ENCODE peak calls at places on chromosomes 6 and 20, in ten cellular contexts. S is nucleus accumbens, X is GM13977, Y is glutamatergic neuron, V is PC-3, M is NCI-H1694 treated with DMSO at 0.1 percent for 48 hours, T is naive B cell, F is upper lobe of right lung, W is hippocampal formation, N is NCI-H1105. C is an unnamed sample.

GRCh38 chr6:40328376-40328987 is 258.7 kb downstream of the LRFN2 start:
- DNase-seq in S (no peak), X (no peak), Y (peak), V (peak), M (peak), T (peak), F (peak), W (no peak), N (peak), C (peak)

GRCh38 chr6:163332575-163332974 is 81.9 kb upstream of the QKI start:
- DNase-seq in S (no peak), X (no peak), Y (no peak), V (no peak), M (no peak), T (no peak), F (no peak), W (no peak), N (no peak), C (no peak)

GRCh38 chr6:53635322-53635721 is 30.2 kb downstream of the KLHL31 start:
- DNase-seq in S (peak), X (no peak), Y (no peak), V (no peak), M (no peak), T (no peak), F (no peak), W (peak), N (no peak), C (peak)

GRCh38 chr20:10508060-10508459 is 73.0 kb downstream of the SLX4IP start:
- DNase-seq in S (no peak), X (no peak), Y (no peak), V (peak), M (no peak), T (no peak), F (no peak), W (no peak), N (no peak), C (no peak)

GRCh38 chr20:49466114-49466912 is 16.2 kb downstream of the KCNB1 start:
- DNase-seq in S (no peak), X (no peak), Y (no peak), V (no peak), M (no peak), T (no peak), F (no peak), W (no peak), N (no peak), C (no peak)

GRCh38 chr6:157158897-157159296 is 164.4 kb downstream of the TMEM242 start:
- DNase-seq in S (no peak), X (no peak), Y (no peak), V (no peak), M (no peak), T (no peak), F (no peak), W (no peak), N (no peak), C (no peak)

GRCh38 chr20:53100476-53100911 is 128.3 kb downstream of the TSHZ2 start:
- DNase-seq in S (no peak), X (no peak), Y (no peak), V (no peak), M (no peak), T (no peak), F (no peak), W (no peak), N (peak), C (no peak)

GRCh38 chr6:84055646-84056045 is 22.1 kb downstream of the MRAP2 start:
- DNase-seq in S (no peak), X (no peak), Y (no peak), V (no peak), M (no peak), T (no peak), F (no peak), W (no peak), N (no peak), C (no peak)

GRCh38 chr6:101398716-101399626 is 5.5 kb downstream of the GRIK2 start:
- DNase-seq in S (peak), X (no peak), Y (peak), V (no peak), M (no peak), T (no peak), F (no peak), W (no peak), N (no peak), C (no peak)

GRCh38 chr20:40966516-40967185 is 62.0 kb upstream of the TOP1 start:
- DNase-seq in S (no peak), X (peak), Y (no peak), V (no peak), M (no peak), T (no peak), F (no peak), W (no peak), N (no peak), C (no peak)

GRCh38 chr6:29227235-29227634 is 56.5 kb downstream of the OR2J2 start:
- DNase-seq in S (no peak), X (no peak), Y (no peak), V (no peak), M (no peak), T (no peak), F (no peak), W (no peak), N (no peak), C (no peak)

GRCh38 chr6:15089569-15090144 is 156.2 kb upstream of the JARID2 start:
- DNase-seq in S (no peak), X (no peak), Y (no peak), V (peak), M (no peak), T (no peak), F (peak), W (no peak), N (peak), C (no peak)

GRCh38 chr20:58308680-58309527 is 611 bp upstream of the RAB22A start:
- DNase-seq in S (peak), X (peak), Y (peak), V (peak), M (no peak), T (peak), F (peak), W (no peak), N (no peak), C (peak)

GRCh38 chr20:37379967-37380828 is 34.3 kb downstream of the SRC start:
- DNase-seq in S (no peak), X (no peak), Y (no peak), V (peak), M (no peak), T (no peak), F (no peak), W (no peak), N (no peak), C (no peak)

GRCh38 chr6:100382767-100383195 is 81.9 kb downstream of the SIM1 start:
- DNase-seq in S (no peak), X (no peak), Y (no peak), V (peak), M (no peak), T (no peak), F (no peak), W (no peak), N (no peak), C (no peak)

GRCh38 chr20:18613553-18613952 is 25.7 kb downstream of the DTD1 start:
- DNase-seq in S (no peak), X (no peak), Y (no peak), V (peak), M (no peak), T (no peak), F (no peak), W (no peak), N (no peak), C (no peak)

GRCh38 chr6:161921602-161922400 is 647.9 kb upstream of the AGPAT4 start:
- DNase-seq in S (no peak), X (no peak), Y (no peak), V (no peak), M (no peak), T (no peak), F (no peak), W (no peak), N (peak), C (no peak)

GRCh38 chr6:14765106-14765505 is 480.8 kb upstream of the JARID2 start:
- DNase-seq in S (no peak), X (no peak), Y (no peak), V (peak), M (no peak), T (no peak), F (no peak), W (no peak), N (no peak), C (no peak)

GRCh38 chr20:19212524-19213502 is at the start of gene SLC24A3:
- DNase-seq in S (peak), X (peak), Y (peak), V (peak), M (peak), T (no peak), F (peak), W (peak), N (peak), C (peak)

GRCh38 chr6:137731960-137732616 is 135.0 kb upstream of the TNFAIP3 start:
- DNase-seq in S (no peak), X (no peak), Y (no peak), V (peak), M (no peak), T (no peak), F (no peak), W (no peak), N (no peak), C (no peak)

GRCh38 chr6:52546192-52546591 is 30.7 kb downstream of the TRAM2 start:
- DNase-seq in S (no peak), X (peak), Y (no peak), V (no peak), M (no peak), T (no peak), F (no peak), W (no peak), N (no peak), C (no peak)

GRCh38 chr6:5325173-5325572 is 63.9 kb downstream of the FARS2 start:
- DNase-seq in S (peak), X (no peak), Y (no peak), V (peak), M (no peak), T (no peak), F (no peak), W (peak), N (no peak), C (peak)

GRCh38 chr6:163797313-163797712 is 382.8 kb downstream of the QKI start:
- DNase-seq in S (no peak), X (no peak), Y (no peak), V (no peak), M (no peak), T (no peak), F (no peak), W (no peak), N (no peak), C (no peak)

GRCh38 chr20:19056909-19057308 is 155.5 kb upstream of the SLC24A3 start:
- DNase-seq in S (no peak), X (no peak), Y (no peak), V (no peak), M (no peak), T (no peak), F (no peak), W (no peak), N (no peak), C (no peak)

GRCh38 chr20:44187054-44187762 is at the start of gene JPH2:
- DNase-seq in S (no peak), X (no peak), Y (peak), V (peak), M (no peak), T (no peak), F (no peak), W (no peak), N (no peak), C (no peak)

GRCh38 chr6:81265106-81265505 is 487.4 kb downstream of the TENT5A start:
- DNase-seq in S (no peak), X (no peak), Y (no peak), V (no peak), M (no peak), T (no peak), F (no peak), W (no peak), N (no peak), C (no peak)

GRCh38 chr6:126351960-126352359 is 12.0 kb downstream of the CENPW start:
- DNase-seq in S (no peak), X (no peak), Y (no peak), V (no peak), M (no peak), T (no peak), F (no peak), W (no peak), N (no peak), C (no peak)

GRCh38 chr6:37372116-37372515 is 18.3 kb downstream of the RNF8 start:
- DNase-seq in S (no peak), X (no peak), Y (no peak), V (peak), M (no peak), T (no peak), F (no peak), W (no peak), N (no peak), C (no peak)

GRCh38 chr6:116543149-116543548 is 2.3 kb downstream of the TRAPPC3L start:
- DNase-seq in S (no peak), X (no peak), Y (no peak), V (no peak), M (no peak), T (no peak), F (no peak), W (no peak), N (peak), C (no peak)

GRCh38 chr6:169171951-169172350 is 81.7 kb downstream of the THBS2 start:
- DNase-seq in S (no peak), X (no peak), Y (no peak), V (peak), M (no peak), T (no peak), F (no peak), W (no peak), N (no peak), C (no peak)

GRCh38 chr6:24718449-24719124 is 367 bp downstream of the C6orf62 start:
- DNase-seq in S (no peak), X (no peak), Y (no peak), V (no peak), M (no peak), T (no peak), F (no peak), W (no peak), N (no peak), C (no peak)

GRCh38 chr6:104958720-104959452 is 2.0 kb downstream of the LIN28B start:
- DNase-seq in S (no peak), X (no peak), Y (no peak), V (no peak), M (no peak), T (no peak), F (no peak), W (no peak), N (no peak), C (no peak)

GRCh38 chr6:74873911-74874310 is 331.9 kb downstream of the COL12A1 start:
- DNase-seq in S (no peak), X (no peak), Y (no peak), V (no peak), M (no peak), T (no peak), F (no peak), W (no peak), N (no peak), C (no peak)

C was measured in putamen.